ENCODE peak calls at places on chromosome 3, in seven cellular contexts. F is NCI-H1417; Z is hippocampal formation; H is endothelial cell; Y is CD8-positive, alpha-beta T cell; O is renal cortical epithelial cell; K is adrenal gland. Q is an unnamed sample.

GRCh38 chr3:57100046-57100695 is 39.7 kb downstream of the SPATA12 start:
- DNase-seq in F (peak; percentile 34), Z (peak; percentile 76), H (peak; percentile 82), Y (peak; percentile 37), O (peak; percentile 65), K (peak; percentile 88), Q (no peak)

GRCh38 chr3:11288786-11289637 is 16.8 kb downstream of the ATG7 start:
- DNase-seq in F (no peak), Z (no peak), H (no peak), Y (no peak), O (peak; percentile 94), K (no peak), Q (no peak)

GRCh38 chr3:152076148-152076547 is 192.6 kb upstream of the MBNL1 start:
- DNase-seq in F (no peak), Z (no peak), H (no peak), Y (no peak), O (no peak), K (no peak), Q (no peak)

GRCh38 chr3:69856965-69857364 is 117.7 kb downstream of the MITF start:
- DNase-seq in F (no peak), Z (no peak), H (no peak), Y (no peak), O (peak; percentile 89), K (no peak), Q (no peak)

GRCh38 chr3:168847293-168847883 is 751.7 kb upstream of the GOLIM4 start:
- DNase-seq in F (peak; percentile 42), Z (peak; percentile 0), H (peak; percentile 14), Y (no peak), O (peak; percentile 43), K (no peak), Q (no peak)

GRCh38 chr3:143121240-143122088 is 1.9 kb downstream of the CHST2 start:
- DNase-seq in F (no peak), Z (no peak), H (peak; percentile 87), Y (peak; percentile 83), O (no peak), K (peak; percentile 33), Q (peak; percentile 70)

GRCh38 chr3:140216249-140216648 is 281.3 kb downstream of the CLSTN2 start:
- DNase-seq in F (no peak), Z (no peak), H (no peak), Y (no peak), O (no peak), K (no peak), Q (no peak)

GRCh38 chr3:71849674-71850073 is 64.7 kb upstream of the PROK2 start:
- DNase-seq in F (no peak), Z (no peak), H (no peak), Y (no peak), O (no peak), K (no peak), Q (no peak)

GRCh38 chr3:98900265-98901031 is 1.0 kb downstream of the DCBLD2 start:
- DNase-seq in F (no peak), Z (no peak), H (no peak), Y (no peak), O (no peak), K (no peak), Q (no peak)

Q was measured in stimulated activated CD8-positive, alpha-beta memory T cell treated with anti-CD3 and anti-CD28 coated beads, Interleukin-2, amount 100 ng/mL, for 48 hours.